ENCODE peak calls at places on chromosome 21, in eight cellular contexts. V, G, O, K, C, B, M and I are unnamed samples.

GRCh38 chr21:42845296-42845965 is 33.9 kb downstream of the WDR4 start:
- DNase-seq in G (no peak), V (no peak), C (no peak), K (no peak), O (no peak), B (no peak), M (no peak), I (no peak)

GRCh38 chr21:34795152-34796141 is 126.7 kb downstream of the CLIC6 start:
- DNase-seq in M (no peak), K (peak), C (no peak), B (peak), V (peak), O (peak), G (no peak), I (no peak)

GRCh38 chr21:45533731-45534571 is 8.3 kb downstream of the SLC19A1 start:
- DNase-seq in O (no peak), V (no peak), C (no peak), B (no peak), M (no peak), G (no peak), K (no peak), I (no peak)

GRCh38 chr21:20169812-20170576 is 828.2 kb upstream of the NCAM2 start:
- DNase-seq in O (no peak), B (no peak), K (no peak), M (no peak), V (no peak), G (no peak), C (no peak), I (no peak)

GRCh38 chr21:23524685-23525084 is 2082.6 kb downstream of the MRPL39 start:
- DNase-seq in O (no peak), M (no peak), K (no peak), B (no peak), V (no peak), C (no peak), G (no peak), I (no peak)

GRCh38 chr21:15210235-15210678 is 145.5 kb upstream of the NRIP1 start:
- DNase-seq in V (peak), O (no peak), K (no peak), M (no peak), B (no peak), C (no peak), G (no peak), I (no peak)

GRCh38 chr21:41751621-41752020 is 15.2 kb downstream of the RIPK4 start:
- DNase-seq in O (peak), K (no peak), V (no peak), M (no peak), B (peak), G (no peak), C (no peak), I (no peak)

GRCh38 chr21:45286671-45287437 is 841 bp downstream of the POFUT2 start:
- DNase-seq in K (no peak), M (no peak), V (no peak), B (no peak), C (peak), O (no peak), G (peak), I (no peak)

GRCh38 chr21:34690041-34690792 is 21.4 kb downstream of the CLIC6 start:
- DNase-seq in V (no peak), B (no peak), G (no peak), M (no peak), K (no peak), O (peak), C (no peak), I (no peak)

GRCh38 chr21:39314155-39315027 is 959 bp upstream of the BRWD1 start:
- DNase-seq in K (peak), O (peak), B (no peak), V (peak), C (no peak), G (peak), M (peak), I (no peak)

GRCh38 chr21:41370840-41371697 is 9.2 kb downstream of the MX2 start:
- DNase-seq in V (peak), K (peak), G (no peak), O (no peak), C (no peak), B (no peak), M (no peak), I (no peak)

GRCh38 chr21:26519142-26519541 is 53.9 kb downstream of the CYYR1 start:
- DNase-seq in G (no peak), V (no peak), K (no peak), B (no peak), C (no peak), O (no peak), M (no peak), I (no peak)

GRCh38 chr21:46454634-46455390 is 3.9 kb upstream of the DIP2A start:
- DNase-seq in M (no peak), V (peak), C (no peak), G (no peak), O (no peak), B (no peak), K (no peak), I (no peak)

GRCh38 chr21:19704832-19705231 is 1293.4 kb upstream of the NCAM2 start:
- DNase-seq in C (no peak), O (no peak), B (no peak), V (no peak), M (no peak), G (no peak), K (no peak), I (no peak)

GRCh38 chr21:43659136-43660000 is at the start of the genes HSF2BP and RRP1B:
- DNase-seq in O (peak), C (peak), G (peak), B (peak), K (peak), M (peak), V (peak), I (peak)

GRCh38 chr21:38181101-38181500 is 75.7 kb upstream of the KCNJ15 start:
- DNase-seq in G (no peak), C (no peak), B (no peak), M (no peak), K (peak), O (no peak), V (peak), I (no peak)

GRCh38 chr21:31879251-31879650 is 6.4 kb downstream of the HUNK start:
- DNase-seq in K (no peak), O (no peak), C (no peak), M (no peak), G (no peak), V (no peak), B (no peak), I (no peak)

GRCh38 chr21:30674312-30674711 is 31.6 kb downstream of the KRTAP20-3 start:
- DNase-seq in G (no peak), C (no peak), O (no peak), K (no peak), V (peak), B (no peak), M (no peak), I (no peak)

GRCh38 chr21:41747943-41748738 is 18.7 kb downstream of the RIPK4 start:
- DNase-seq in M (no peak), B (no peak), C (no peak), O (no peak), G (no peak), V (no peak), K (no peak), I (no peak)

GRCh38 chr21:38751379-38752050 is 54.2 kb upstream of the ETS2 start:
- DNase-seq in V (peak), G (no peak), M (no peak), B (peak), K (no peak), C (no peak), O (no peak), I (no peak)

GRCh38 chr21:44054710-44055109 is 42.6 kb downstream of the TRAPPC10 start:
- DNase-seq in B (no peak), C (no peak), O (no peak), G (no peak), V (no peak), M (no peak), K (peak), I (no peak)

GRCh38 chr21:39630191-39630591 is 17.5 kb downstream of the B3GALT5 start:
- DNase-seq in B (peak), M (no peak), K (no peak), V (peak), O (no peak), G (no peak), C (no peak), I (no peak)

GRCh38 chr21:45019076-45019886 is 55.1 kb upstream of the ADARB1 start:
- DNase-seq in M (no peak), B (no peak), C (no peak), G (no peak), O (no peak), K (peak), V (peak), I (no peak)

GRCh38 chr21:46229923-46230260 is 1.3 kb upstream of the LSS start:
- DNase-seq in O (no peak), V (no peak), B (no peak), K (no peak), C (no peak), G (no peak), M (no peak), I (no peak)

GRCh38 chr21:33543505-33544129 is 779 bp downstream of the SON start:
- DNase-seq in G (peak), O (no peak), C (no peak), B (no peak), M (peak), V (no peak), K (peak), I (no peak)

GRCh38 chr21:42048870-42049577 is 22.1 kb upstream of the UMODL1 start:
- DNase-seq in V (no peak), B (no peak), M (no peak), O (no peak), G (no peak), K (no peak), C (no peak), I (no peak)

GRCh38 chr21:38965241-38965640 is 159.5 kb downstream of the ETS2 start:
- DNase-seq in K (no peak), O (peak), G (no peak), C (no peak), B (no peak), V (no peak), M (no peak), I (no peak)

GRCh38 chr21:39373634-39374033 is 24.7 kb upstream of the HMGN1 start:
- DNase-seq in G (no peak), O (no peak), V (peak), M (no peak), B (no peak), K (peak), C (no peak), I (no peak)

GRCh38 chr21:46411691-46412090 is 47.0 kb upstream of the DIP2A start:
- DNase-seq in B (no peak), C (no peak), G (no peak), M (no peak), O (no peak), K (no peak), V (no peak), I (no peak)

GRCh38 chr21:41598561-41599511 is 90.9 kb upstream of the TMPRSS2 start:
- DNase-seq in B (no peak), M (no peak), G (peak), O (peak), C (no peak), V (no peak), K (no peak), I (no peak)

GRCh38 chr21:33070921-33071877 is 1.3 kb downstream of the OLIG1 start:
- DNase-seq in C (no peak), K (no peak), O (no peak), V (no peak), B (no peak), G (peak), M (no peak), I (no peak)

GRCh38 chr21:44304846-44305245 is 5.0 kb downstream of the PFKL start:
- DNase-seq in C (peak), O (no peak), B (peak), G (peak), M (peak), V (peak), K (peak), I (no peak)

GRCh38 chr21:25721987-25722386 is 12.7 kb downstream of the ATP5PF start:
- DNase-seq in K (no peak), O (no peak), B (no peak), M (no peak), G (no peak), V (no peak), C (no peak), I (no peak)

GRCh38 chr21:43953028-43953427 is 59.1 kb upstream of the TRAPPC10 start:
- DNase-seq in O (no peak), C (no peak), K (no peak), M (no peak), V (no peak), G (no peak), B (no peak), I (no peak)

GRCh38 chr21:32554832-32555436 is 30.4 kb downstream of the TCP10L start:
- DNase-seq in G (no peak), C (no peak), K (no peak), B (no peak), O (no peak), M (no peak), V (no peak), I (no peak)

GRCh38 chr21:46205121-46205520 is 20.9 kb upstream of the SPATC1L start:
- DNase-seq in K (no peak), G (no peak), M (no peak), O (no peak), C (no peak), V (no peak), B (no peak), I (no peak)

GRCh38 chr21:32198369-32198768 is 80.5 kb downstream of the MIS18A start:
- DNase-seq in C (no peak), G (no peak), M (no peak), V (no peak), B (no peak), O (no peak), K (no peak), I (no peak)